ENCODE peak calls at places on chromosome 5, in ten cellular contexts. L is AG10803; B is tibial nerve; V is dorsolateral prefrontal cortex; I is stomach; U is A549; X is effector memory CD4-positive, alpha-beta T cell; A is SK-N-MC; W is mesenchymal stem cell; H is WERI-Rb-1. F is an unnamed sample.

GRCh38 chr5:176901260-176902101 is 2.3 kb upstream of the HK3 start:
- DNase-seq in L (no peak), B (no peak), V (no peak), I (no peak), U (no peak), X (no peak), A (no peak), W (no peak), H (no peak), F (no peak)

GRCh38 chr5:111017731-111018130 is 53.8 kb upstream of the TSLP start:
- DNase-seq in L (no peak), B (no peak), V (no peak), I (no peak), U (no peak), X (no peak), A (no peak), W (no peak), H (no peak), F (no peak)

GRCh38 chr5:74648835-74649286 is 8.3 kb upstream of the ENC1 start:
- DNase-seq in L (peak), B (no peak), V (no peak), I (no peak), U (peak), X (no peak), A (peak), W (peak), H (no peak), F (peak)

GRCh38 chr5:84290161-84290560 is 94.5 kb downstream of the EDIL3 start:
- DNase-seq in L (peak), B (no peak), V (no peak), I (no peak), U (peak), X (no peak), A (no peak), W (peak), H (no peak), F (no peak)

GRCh38 chr5:130138406-130139060 is 234.3 kb downstream of the CHSY3 start:
- DNase-seq in L (no peak), B (no peak), V (no peak), I (no peak), U (no peak), X (no peak), A (no peak), W (no peak), H (no peak), F (no peak)

GRCh38 chr5:11607944-11608343 is 296.3 kb downstream of the CTNND2 start:
- DNase-seq in L (no peak), B (no peak), V (no peak), I (no peak), U (no peak), X (no peak), A (no peak), W (no peak), H (no peak), F (no peak)

GRCh38 chr5:53543401-53543800 is 17.0 kb upstream of the NDUFS4 start:
- DNase-seq in L (peak), B (no peak), V (no peak), I (no peak), U (no peak), X (no peak), A (no peak), W (no peak), H (no peak), F (no peak)

GRCh38 chr5:174793684-174794328 is 69.4 kb downstream of the MSX2 start:
- DNase-seq in L (peak), B (peak), V (peak), I (peak), U (peak), X (no peak), A (no peak), W (peak), H (peak), F (peak)

GRCh38 chr5:84381501-84382362 is 2.9 kb downstream of the EDIL3 start:
- DNase-seq in L (no peak), B (no peak), V (peak), I (no peak), U (no peak), X (no peak), A (peak), W (peak), H (peak), F (no peak)

GRCh38 chr5:138649316-138649720 is 74.1 kb upstream of the HSPA9 start:
- DNase-seq in L (no peak), B (no peak), V (no peak), I (no peak), U (no peak), X (no peak), A (no peak), W (no peak), H (peak), F (no peak)

GRCh38 chr5:181167814-181168488 is 20.6 kb downstream of the OR2V2 start:
- DNase-seq in L (no peak), B (no peak), V (no peak), I (no peak), U (peak), X (no peak), A (no peak), W (no peak), H (peak), F (no peak)

GRCh38 chr5:171310334-171310815 is 1.3 kb downstream of the TLX3 start:
- DNase-seq in L (no peak), B (no peak), V (no peak), I (no peak), U (no peak), X (no peak), A (no peak), W (no peak), H (no peak), F (no peak)

GRCh38 chr5:6193315-6193714 is 185.0 kb downstream of the MED10 start:
- DNase-seq in L (no peak), B (no peak), V (no peak), I (no peak), U (no peak), X (no peak), A (no peak), W (no peak), H (no peak), F (no peak)

GRCh38 chr5:61409568-61409967 is 77.5 kb downstream of the ZSWIM6 start:
- DNase-seq in L (peak), B (no peak), V (no peak), I (no peak), U (peak), X (no peak), A (no peak), W (peak), H (no peak), F (no peak)

DNA sequence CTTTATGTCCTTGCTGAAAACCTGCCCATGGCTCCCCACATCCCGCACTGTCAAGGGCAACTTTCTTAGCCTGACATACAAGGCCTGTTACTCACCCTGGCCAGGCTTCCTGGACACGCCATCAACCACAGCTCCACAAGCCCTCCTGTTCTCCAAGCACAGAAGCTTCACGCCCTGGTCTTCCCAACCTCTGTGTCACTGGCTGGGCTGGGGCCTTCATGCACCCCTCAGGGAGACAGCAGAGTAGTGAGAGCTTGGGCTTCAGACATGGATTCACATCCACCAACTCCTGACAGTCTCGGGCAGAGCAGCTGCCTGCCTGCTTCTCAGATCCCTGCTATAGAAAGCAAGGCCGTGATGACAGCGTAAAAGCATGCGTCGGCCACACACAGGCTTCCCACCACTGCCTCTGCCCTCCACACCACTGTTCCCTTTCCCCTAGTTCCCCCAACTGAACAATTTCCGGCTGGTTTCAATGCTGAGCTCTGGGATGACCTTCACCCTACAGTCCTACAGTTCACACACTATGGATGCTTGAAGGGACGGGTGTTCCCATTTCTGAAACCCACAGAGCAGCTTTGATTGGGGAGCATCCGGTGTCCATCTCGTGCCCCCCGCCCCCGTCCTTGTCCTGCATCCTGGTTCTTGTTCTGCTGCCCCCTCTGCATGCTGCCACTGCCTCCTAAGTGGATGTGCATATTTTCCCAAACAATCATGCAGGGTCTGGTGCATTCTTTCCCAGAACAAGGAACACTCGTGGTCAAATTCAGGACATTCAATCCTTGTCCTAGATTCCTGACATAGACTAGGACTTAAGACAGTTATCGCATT is 33.4 kb upstream of the ADAMTS2 start:
- DNase-seq in L (peak), B (no peak), V (no peak), I (no peak), U (no peak), X (no peak), A (no peak), W (peak), H (no peak), F (no peak)
- H3K4me3 ChIP-seq in L (no peak), B (no peak), V (no peak), I (no peak), U (no peak), X (no peak), A (no peak), W (no peak), H (no peak), F (no peak)

DNA sequence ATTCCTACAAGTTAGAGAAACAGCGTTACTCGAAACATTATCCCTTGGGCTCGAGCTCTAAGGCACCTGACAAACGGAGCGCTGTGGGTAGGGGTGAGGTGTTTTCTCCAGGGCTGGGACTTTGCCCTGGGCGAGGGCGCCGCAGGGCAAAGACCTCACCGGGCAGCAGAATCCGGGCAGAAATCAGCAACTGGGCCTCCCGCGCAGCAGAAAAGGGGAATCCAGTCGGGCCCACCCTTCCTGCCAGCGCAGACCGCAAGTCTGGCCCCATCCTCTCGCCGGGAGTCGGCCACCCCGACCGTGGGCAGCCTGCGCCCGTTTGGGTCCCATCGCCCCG is 430 bp upstream of the MSH3 start:
- DNase-seq in L (no peak), B (no peak), V (no peak), I (no peak), U (peak), X (no peak), A (no peak), W (no peak), H (no peak), F (no peak)
- H3K4me3 ChIP-seq in L (peak), B (peak), V (peak), I (peak), U (peak), X (peak), A (peak), W (peak), H (peak), F (peak)

GRCh38 chr5:65034782-65035181 is 266.1 kb downstream of the CWC27 start:
- DNase-seq in L (no peak), B (no peak), V (no peak), I (no peak), U (no peak), X (no peak), A (no peak), W (no peak), H (peak), F (no peak)
- H3K4me3 ChIP-seq in L (peak), B (peak), V (peak), I (peak), U (peak), X (peak), A (no peak), W (peak), H (peak), F (no peak)

DNA sequence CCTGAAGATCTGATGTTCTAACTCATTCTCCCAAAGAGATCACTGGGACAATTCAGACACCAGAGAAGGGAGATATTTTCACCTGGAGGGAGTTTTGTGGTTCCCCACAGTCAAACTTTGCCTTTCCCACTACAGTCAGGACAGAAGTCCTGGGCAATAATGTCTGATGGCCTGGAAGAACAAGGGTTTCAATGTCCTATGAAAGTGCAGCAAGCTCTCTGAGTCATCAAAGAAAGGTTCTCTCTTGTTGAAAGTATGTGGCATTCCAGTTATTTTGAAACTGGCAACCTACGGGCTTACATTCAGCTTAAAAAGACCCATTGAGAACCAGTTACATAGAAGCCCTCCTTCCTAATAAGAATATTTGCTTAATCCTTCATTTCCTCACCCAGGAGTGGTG is 103.9 kb downstream of the INSYN2B start:
- DNase-seq in L (peak), B (no peak), V (no peak), I (no peak), U (no peak), X (no peak), A (no peak), W (peak), H (no peak), F (no peak)
- H3K4me3 ChIP-seq in L (no peak), B (no peak), V (no peak), I (no peak), U (no peak), X (no peak), A (no peak), W (no peak), H (no peak), F (no peak)

GRCh38 chr5:94777163-94777885 is 158.9 kb downstream of the SLF1 start:
- DNase-seq in L (no peak), B (no peak), V (no peak), I (no peak), U (no peak), X (no peak), A (no peak), W (no peak), H (no peak), F (no peak)

GRCh38 chr5:94778299-94778698 is 159.8 kb downstream of the SLF1 start:
- DNase-seq in L (no peak), B (no peak), V (no peak), I (no peak), U (no peak), X (no peak), A (no peak), W (no peak), H (no peak), F (no peak)

GRCh38 chr5:94778712-94779111 is 160.2 kb downstream of the SLF1 start:
- DNase-seq in L (no peak), B (no peak), V (no peak), I (no peak), U (no peak), X (no peak), A (no peak), W (no peak), H (no peak), F (no peak)

GRCh38 chr5:94782376-94782775 is 163.9 kb downstream of the SLF1 start:
- DNase-seq in L (no peak), B (no peak), V (no peak), I (no peak), U (no peak), X (no peak), A (no peak), W (no peak), H (no peak), F (no peak)

DNA sequence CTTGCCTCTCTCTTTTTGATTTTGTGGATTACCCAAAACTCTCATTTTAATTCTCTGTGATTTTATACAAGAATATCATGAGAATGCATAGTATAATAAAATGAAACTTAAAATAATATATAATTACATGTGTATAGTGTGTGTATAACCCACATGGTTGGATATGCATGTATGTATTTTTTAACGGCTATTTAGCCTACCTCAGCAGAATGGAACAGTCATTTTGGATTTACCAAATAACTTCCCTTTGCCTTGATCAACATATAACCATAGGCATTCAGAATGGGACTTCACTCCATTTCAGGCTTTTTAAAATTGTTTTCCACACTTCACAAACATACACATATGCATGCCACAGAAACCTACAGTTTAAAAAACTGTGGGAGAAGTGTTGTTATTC is 161.2 kb downstream of the SLF1 start:
- DNase-seq in L (no peak), B (no peak), V (no peak), I (no peak), U (no peak), X (no peak), A (no peak), W (no peak), H (no peak), F (no peak)
- H3K4me3 ChIP-seq in L (no peak), B (no peak), V (no peak), I (no peak), U (no peak), X (no peak), A (no peak), W (no peak), H (no peak), F (no peak)

GRCh38 chr5:103262422-103262871 is 3.9 kb downstream of the MACIR start:
- DNase-seq in L (peak), B (no peak), V (no peak), I (no peak), U (peak), X (no peak), A (no peak), W (peak), H (no peak), F (no peak)
- H3K4me3 ChIP-seq in L (peak), B (no peak), V (peak), I (no peak), U (peak), X (no peak), A (no peak), W (peak), H (no peak), F (no peak)

GRCh38 chr5:133953568-133954145 is 14.8 kb downstream of the C5orf15 start:
- DNase-seq in L (no peak), B (no peak), V (no peak), I (no peak), U (no peak), X (no peak), A (no peak), W (no peak), H (no peak), F (no peak)
- H3K4me3 ChIP-seq in L (no peak), B (no peak), V (no peak), I (no peak), U (no peak), X (no peak), A (no peak), W (no peak), H (no peak), F (no peak)

DNA sequence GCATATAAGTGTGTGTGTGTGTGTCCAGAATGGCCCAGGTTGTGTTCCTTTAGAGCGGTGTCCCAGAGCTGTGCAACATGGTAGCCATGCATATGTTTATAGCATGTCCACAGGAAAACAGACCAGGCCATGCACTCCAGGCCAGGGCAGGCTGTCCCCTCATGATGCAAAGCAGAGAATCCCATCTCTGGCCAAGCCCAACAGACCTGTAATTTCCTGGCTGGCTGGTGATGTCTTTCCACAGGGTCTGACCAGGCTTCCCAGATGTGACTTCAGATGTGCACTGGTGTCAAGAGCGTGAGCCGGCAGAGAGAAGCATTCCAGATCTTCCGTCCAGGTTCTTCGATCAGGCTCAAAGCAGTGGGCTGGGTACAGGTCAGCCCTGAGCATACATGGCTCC is 21.1 kb upstream of the TCF7 start:
- DNase-seq in L (no peak), B (no peak), V (no peak), I (no peak), U (no peak), X (no peak), A (no peak), W (no peak), H (no peak), F (no peak)
- H3K4me3 ChIP-seq in L (no peak), B (no peak), V (no peak), I (no peak), U (no peak), X (no peak), A (no peak), W (no peak), H (no peak), F (no peak)

GRCh38 chr5:155056644-155057269 is 43.2 kb downstream of the KIF4B start:
- DNase-seq in L (no peak), B (no peak), V (no peak), I (no peak), U (no peak), X (no peak), A (no peak), W (no peak), H (no peak), F (no peak)
- H3K4me3 ChIP-seq in L (no peak), B (no peak), V (no peak), I (no peak), U (no peak), X (no peak), A (no peak), W (no peak), H (no peak), F (no peak)

F was measured in Jurkat, Clone E6-1.